ENCODE peak calls at places on chromosomes 1 and 21, in eight cellular contexts. J is fibroblast of villous mesenchyme; N is AG08396; Z is activated T-cell treated with anti-CD3 and anti-CD28 coated beads, Interleukin-2, amount 50 U/mL, for 72 hours; R is kidney tubule cell; D is neural crest cell; I is astrocyte of the cerebellum; Q is nephron progenitor cell. S is an unnamed sample.

GRCh38 chr1:206050655-206051235 is 2.2 kb upstream of the RHEX start:
- DNase-seq in J (no peak), N (no peak), Z (peak; percentile 60), R (peak; percentile 94), D (no peak), I (no peak), Q (no peak), S (no peak)

GRCh38 chr1:32874860-32875793 is 4.4 kb upstream of the FNDC5 start:
- DNase-seq in J (no peak), N (no peak), Z (no peak), R (no peak), D (no peak), I (no peak), Q (no peak), S (no peak)

GRCh38 chr1:241323510-241323909 is 33.5 kb downstream of the RGS7 start:
- DNase-seq in J (peak; percentile 25), N (peak; percentile 51), Z (peak; percentile 1), R (peak; percentile 29), D (peak; percentile 55), I (peak; percentile 40), Q (peak; percentile 88), S (no peak)

GRCh38 chr1:84171471-84171870 is 27.4 kb downstream of the PRKACB start:
- DNase-seq in J (no peak), N (no peak), Z (no peak), R (no peak), D (no peak), I (no peak), Q (no peak), S (no peak)

GRCh38 chr1:210438928-210439841 is 110.5 kb downstream of the HHAT start:
- DNase-seq in J (peak; percentile 94), N (peak; percentile 35), Z (no peak), R (peak; percentile 99), D (no peak), I (peak; percentile 85), Q (no peak), S (peak; percentile 30)

GRCh38 chr21:29300547-29301138 is 1.9 kb downstream of the BACH1 start:
- DNase-seq in J (peak; percentile 88), N (no peak), Z (no peak), R (peak; percentile 73), D (no peak), I (no peak), Q (no peak), S (no peak)

GRCh38 chr1:5239911-5240310 is 585.5 kb downstream of the AJAP1 start:
- DNase-seq in J (no peak), N (no peak), Z (no peak), R (peak; percentile 9), D (no peak), I (no peak), Q (no peak), S (no peak)

GRCh38 chr1:247286134-247286670 is 30.3 kb downstream of the VN1R5 start:
- DNase-seq in J (no peak), N (no peak), Z (no peak), R (no peak), D (no peak), I (no peak), Q (no peak), S (no peak)

GRCh38 chr21:44065428-44065827 is 41.8 kb upstream of the PWP2 start:
- DNase-seq in J (peak; percentile 85), N (no peak), Z (peak; percentile 70), R (peak; percentile 25), D (no peak), I (no peak), Q (no peak), S (no peak)

GRCh38 chr1:89598450-89599331 is 34.2 kb upstream of the LRRC8C start:
- DNase-seq in J (peak; percentile 45), N (peak; percentile 36), Z (no peak), R (peak; percentile 47), D (no peak), I (peak; percentile 15), Q (no peak), S (no peak)

GRCh38 chr1:226995966-226996332 is 55.9 kb downstream of the COQ8A start:
- DNase-seq in J (no peak), N (no peak), Z (no peak), R (no peak), D (no peak), I (no peak), Q (no peak), S (no peak)

GRCh38 chr1:53195913-53196484 is 625 bp upstream of the CPT2 start:
- DNase-seq in J (no peak), N (no peak), Z (no peak), R (peak; percentile 21), D (no peak), I (no peak), Q (no peak), S (no peak)

GRCh38 chr1:26790551-26790953 is 2.8 kb downstream of the PIGV start:
- DNase-seq in J (no peak), N (no peak), Z (peak; percentile 62), R (peak; percentile 43), D (no peak), I (no peak), Q (no peak), S (no peak)

GRCh38 chr1:33161061-33161681 is 20.7 kb downstream of the TRIM62 start:
- DNase-seq in J (no peak), N (no peak), Z (no peak), R (no peak), D (peak; percentile 56), I (peak; percentile 79), Q (no peak), S (no peak)

GRCh38 chr1:65189716-65190115 is 41.7 kb downstream of the AK4 start:
- DNase-seq in J (peak; percentile 34), N (no peak), Z (no peak), R (no peak), D (no peak), I (no peak), Q (no peak), S (no peak)

GRCh38 chr1:219917851-219918466 is 10.4 kb downstream of the SLC30A10 start:
- DNase-seq in J (no peak), N (no peak), Z (no peak), R (peak; percentile 88), D (no peak), I (no peak), Q (no peak), S (peak; percentile 28)

GRCh38 chr1:166172106-166172505 is 5.3 kb upstream of the FAM78B start:
- DNase-seq in J (no peak), N (no peak), Z (no peak), R (peak; percentile 34), D (no peak), I (no peak), Q (no peak), S (no peak)

GRCh38 chr1:59146651-59147358 is 150.1 kb upstream of the FGGY start:
- DNase-seq in J (no peak), N (peak; percentile 53), Z (peak; percentile 55), R (peak; percentile 81), D (peak; percentile 37), I (no peak), Q (peak; percentile 75), S (no peak)

GRCh38 chr1:26772687-26773086 is 15.1 kb upstream of the PIGV start:
- DNase-seq in J (peak; percentile 80), N (peak; percentile 83), Z (no peak), R (peak; percentile 99), D (no peak), I (peak; percentile 91), Q (no peak), S (peak; percentile 15)

GRCh38 chr1:67685558-67686271 is 714 bp downstream of the GADD45A start:
- DNase-seq in J (peak; percentile 38), N (peak; percentile 22), Z (peak; percentile 72), R (peak; percentile 52), D (peak; percentile 32), I (no peak), Q (peak; percentile 50), S (no peak)

GRCh38 chr1:85137660-85138059 is 63.2 kb downstream of the SYDE2 start:
- DNase-seq in J (no peak), N (no peak), Z (no peak), R (peak; percentile 95), D (no peak), I (no peak), Q (no peak), S (peak; percentile 66)

GRCh38 chr1:181114574-181115366 is 26.3 kb downstream of the IER5 start:
- DNase-seq in J (no peak), N (no peak), Z (no peak), R (no peak), D (no peak), I (no peak), Q (no peak), S (no peak)

GRCh38 chr1:97721221-97721620 is 199.6 kb downstream of the DPYD start:
- DNase-seq in J (peak; percentile 0), N (no peak), Z (no peak), R (no peak), D (no peak), I (no peak), Q (no peak), S (peak; percentile 52)

GRCh38 chr1:152481869-152482664 is 28.5 kb upstream of the LCE5A start:
- DNase-seq in J (no peak), N (no peak), Z (no peak), R (peak; percentile 53), D (no peak), I (no peak), Q (no peak), S (no peak)

GRCh38 chr1:171985639-171986038 is 144.3 kb downstream of the DNM3 start:
- DNase-seq in J (no peak), N (peak; percentile 8), Z (peak; percentile 4), R (no peak), D (peak; percentile 6), I (no peak), Q (no peak), S (no peak)

S was measured in retinal pigment epithelial cell.